ENCODE peak calls at places on chromosomes 4 and X, in four cellular contexts. H, D, O and Q are unnamed samples.

GRCh38 chr4:94571301-94571700 is 119.6 kb downstream of the PDLIM5 start:
- DNase-seq in H (no peak), D (no peak), O (no peak), Q (no peak)

GRCh38 chrX:51144828-51145442 is 187.7 kb upstream of the NUDT10 start:
- DNase-seq in H (peak), D (peak), O (no peak), Q (no peak)

GRCh38 chrX:13463608-13464007 is 105.8 kb upstream of the EGFL6 start:
- DNase-seq in H (no peak), D (peak), O (no peak), Q (no peak)

GRCh38 chrX:12452268-12452667 is 314.0 kb downstream of the FRMPD4 start:
- DNase-seq in H (no peak), D (no peak), O (no peak), Q (no peak)

GRCh38 chrX:149374751-149375150 is 130.4 kb downstream of the IDS start:
- DNase-seq in H (no peak), D (no peak), O (no peak), Q (no peak)

GRCh38 chr4:190016369-190017289 is 10.4 kb downstream of the FRG2 start:
- DNase-seq in H (no peak), D (no peak), O (no peak), Q (no peak)

GRCh38 chr4:79308971-79309370 is 16.9 kb downstream of the NAA11 start:
- DNase-seq in H (no peak), D (no peak), O (no peak), Q (no peak)

GRCh38 chrX:153648358-153649177 is 1.6 kb downstream of the DUSP9 start:
- DNase-seq in H (no peak), D (no peak), O (no peak), Q (no peak)

GRCh38 chrX:2502120-2502667 is 1.4 kb upstream of the DHRSX start:
- DNase-seq in H (no peak), D (no peak), O (no peak), Q (no peak)

GRCh38 chr4:143455211-143455610 is 58.3 kb upstream of the SMARCA5 start:
- DNase-seq in H (no peak), D (no peak), O (no peak), Q (no peak)

GRCh38 chr4:77065382-77065781 is 10.4 kb downstream of the CCNI start:
- DNase-seq in H (no peak), D (peak), O (no peak), Q (no peak)

GRCh38 chrX:11531226-11531625 is 134.5 kb downstream of the ARHGAP6 start:
- DNase-seq in H (no peak), D (peak), O (no peak), Q (no peak)

GRCh38 chrX:106728337-106728736 is 1.8 kb downstream of the RNF128 start:
- DNase-seq in H (no peak), D (no peak), O (no peak), Q (no peak)

GRCh38 chrX:119516157-119516702 is 48.0 kb downstream of the SLC25A5 start:
- DNase-seq in H (peak), D (peak), O (peak), Q (no peak)